ENCODE peak calls at places on chromosomes 5 and 9, in ten cellular contexts. One of them, this sample, is unnamed.

GRCh38 chr9:93899609-93900435 is 55.3 kb downstream of the BARX1 start:
- DNase-seq in AG04450: no peak
- DNase-seq in fibroblast of lung: no peak
- DNase-seq in activated T-cell treated with anti-CD3 and anti-CD28 coated beads for 1 hour: no peak
- DNase-seq in stimulated activated CD4-positive, alpha-beta T cell treated with anti-CD3 and anti-CD28 coated beads, Interleukin-4, amount 100 ng/mL, for 4 hours: no peak
- DNase-seq in neuronal stem cell: no peak
- DNase-seq in ovary: no peak
- DNase-seq in AG08396: no peak
- DNase-seq in spleen: peak
- DNase-seq in HS-27A: no peak
- DNase-seq in this sample: peak

GRCh38 chr5:139495644-139496435 is 13.3 kb upstream of the STING1 start:
- DNase-seq in AG04450: no peak
- DNase-seq in fibroblast of lung: peak
- DNase-seq in activated T-cell treated with anti-CD3 and anti-CD28 coated beads for 1 hour: no peak
- DNase-seq in stimulated activated CD4-positive, alpha-beta T cell treated with anti-CD3 and anti-CD28 coated beads, Interleukin-4, amount 100 ng/mL, for 4 hours: no peak
- DNase-seq in neuronal stem cell: no peak
- DNase-seq in ovary: no peak
- DNase-seq in AG08396: no peak
- DNase-seq in spleen: no peak
- DNase-seq in HS-27A: no peak
- DNase-seq in this sample: no peak

GRCh38 chr5:133331866-133332731 is 280.2 kb downstream of the FSTL4 start:
- DNase-seq in AG04450: no peak
- DNase-seq in fibroblast of lung: no peak
- DNase-seq in activated T-cell treated with anti-CD3 and anti-CD28 coated beads for 1 hour: no peak
- DNase-seq in stimulated activated CD4-positive, alpha-beta T cell treated with anti-CD3 and anti-CD28 coated beads, Interleukin-4, amount 100 ng/mL, for 4 hours: no peak
- DNase-seq in neuronal stem cell: no peak
- DNase-seq in ovary: no peak
- DNase-seq in AG08396: no peak
- DNase-seq in spleen: peak
- DNase-seq in HS-27A: no peak
- DNase-seq in this sample: no peak

GRCh38 chr5:90657788-90658187 is 99.2 kb downstream of the ADGRV1 start:
- DNase-seq in AG04450: no peak
- DNase-seq in fibroblast of lung: no peak
- DNase-seq in activated T-cell treated with anti-CD3 and anti-CD28 coated beads for 1 hour: no peak
- DNase-seq in stimulated activated CD4-positive, alpha-beta T cell treated with anti-CD3 and anti-CD28 coated beads, Interleukin-4, amount 100 ng/mL, for 4 hours: no peak
- DNase-seq in neuronal stem cell: no peak
- DNase-seq in ovary: no peak
- DNase-seq in AG08396: no peak
- DNase-seq in spleen: no peak
- DNase-seq in HS-27A: no peak
- DNase-seq in this sample: no peak

GRCh38 chr5:175822225-175822624 is 49.2 kb upstream of the CPLX2 start:
- DNase-seq in AG04450: no peak
- DNase-seq in fibroblast of lung: no peak
- DNase-seq in activated T-cell treated with anti-CD3 and anti-CD28 coated beads for 1 hour: no peak
- DNase-seq in stimulated activated CD4-positive, alpha-beta T cell treated with anti-CD3 and anti-CD28 coated beads, Interleukin-4, amount 100 ng/mL, for 4 hours: no peak
- DNase-seq in neuronal stem cell: no peak
- DNase-seq in ovary: no peak
- DNase-seq in AG08396: no peak
- DNase-seq in spleen: no peak
- DNase-seq in HS-27A: no peak
- DNase-seq in this sample: no peak

GRCh38 chr5:95773325-95774059 is 42.4 kb downstream of the RHOBTB3 start:
- DNase-seq in AG04450: no peak
- DNase-seq in fibroblast of lung: peak
- DNase-seq in activated T-cell treated with anti-CD3 and anti-CD28 coated beads for 1 hour: no peak
- DNase-seq in stimulated activated CD4-positive, alpha-beta T cell treated with anti-CD3 and anti-CD28 coated beads, Interleukin-4, amount 100 ng/mL, for 4 hours: no peak
- DNase-seq in neuronal stem cell: no peak
- DNase-seq in ovary: no peak
- DNase-seq in AG08396: no peak
- DNase-seq in spleen: no peak
- DNase-seq in HS-27A: no peak
- DNase-seq in this sample: no peak

GRCh38 chr9:4293293-4293931 is 6.5 kb downstream of the GLIS3 start:
- DNase-seq in AG04450: peak
- DNase-seq in fibroblast of lung: peak
- DNase-seq in activated T-cell treated with anti-CD3 and anti-CD28 coated beads for 1 hour: no peak
- DNase-seq in stimulated activated CD4-positive, alpha-beta T cell treated with anti-CD3 and anti-CD28 coated beads, Interleukin-4, amount 100 ng/mL, for 4 hours: no peak
- DNase-seq in neuronal stem cell: no peak
- DNase-seq in ovary: no peak
- DNase-seq in AG08396: peak
- DNase-seq in spleen: no peak
- DNase-seq in HS-27A: peak
- DNase-seq in this sample: peak

GRCh38 chr5:134003957-134004625 is 684 bp downstream of the VDAC1 start:
- DNase-seq in AG04450: no peak
- DNase-seq in fibroblast of lung: peak
- DNase-seq in activated T-cell treated with anti-CD3 and anti-CD28 coated beads for 1 hour: peak
- DNase-seq in stimulated activated CD4-positive, alpha-beta T cell treated with anti-CD3 and anti-CD28 coated beads, Interleukin-4, amount 100 ng/mL, for 4 hours: peak
- DNase-seq in neuronal stem cell: peak
- DNase-seq in ovary: peak
- DNase-seq in AG08396: peak
- DNase-seq in spleen: peak
- DNase-seq in HS-27A: no peak
- DNase-seq in this sample: peak

GRCh38 chr9:76516350-76516749 is 57.4 kb downstream of the GCNT1 start:
- DNase-seq in AG04450: no peak
- DNase-seq in fibroblast of lung: peak
- DNase-seq in activated T-cell treated with anti-CD3 and anti-CD28 coated beads for 1 hour: no peak
- DNase-seq in stimulated activated CD4-positive, alpha-beta T cell treated with anti-CD3 and anti-CD28 coated beads, Interleukin-4, amount 100 ng/mL, for 4 hours: no peak
- DNase-seq in neuronal stem cell: no peak
- DNase-seq in ovary: no peak
- DNase-seq in AG08396: no peak
- DNase-seq in spleen: no peak
- DNase-seq in HS-27A: no peak
- DNase-seq in this sample: no peak

GRCh38 chr9:127612993-127613954 is 1.2 kb downstream of the STXBP1 start:
- DNase-seq in AG04450: no peak
- DNase-seq in fibroblast of lung: peak
- DNase-seq in activated T-cell treated with anti-CD3 and anti-CD28 coated beads for 1 hour: peak
- DNase-seq in stimulated activated CD4-positive, alpha-beta T cell treated with anti-CD3 and anti-CD28 coated beads, Interleukin-4, amount 100 ng/mL, for 4 hours: peak
- DNase-seq in neuronal stem cell: no peak
- DNase-seq in ovary: peak
- DNase-seq in AG08396: peak
- DNase-seq in spleen: peak
- DNase-seq in HS-27A: no peak
- DNase-seq in this sample: peak

GRCh38 chr5:147310059-147310704 is 75.4 kb downstream of the STK32A start:
- DNase-seq in AG04450: no peak
- DNase-seq in fibroblast of lung: peak
- DNase-seq in activated T-cell treated with anti-CD3 and anti-CD28 coated beads for 1 hour: no peak
- DNase-seq in stimulated activated CD4-positive, alpha-beta T cell treated with anti-CD3 and anti-CD28 coated beads, Interleukin-4, amount 100 ng/mL, for 4 hours: no peak
- DNase-seq in neuronal stem cell: no peak
- DNase-seq in ovary: no peak
- DNase-seq in AG08396: peak
- DNase-seq in spleen: no peak
- DNase-seq in HS-27A: peak
- DNase-seq in this sample: no peak

GRCh38 chr9:136198605-136199083 is 6.3 kb downstream of the LHX3 start:
- DNase-seq in AG04450: no peak
- DNase-seq in fibroblast of lung: no peak
- DNase-seq in activated T-cell treated with anti-CD3 and anti-CD28 coated beads for 1 hour: no peak
- DNase-seq in stimulated activated CD4-positive, alpha-beta T cell treated with anti-CD3 and anti-CD28 coated beads, Interleukin-4, amount 100 ng/mL, for 4 hours: no peak
- DNase-seq in neuronal stem cell: no peak
- DNase-seq in ovary: no peak
- DNase-seq in AG08396: no peak
- DNase-seq in spleen: no peak
- DNase-seq in HS-27A: no peak
- DNase-seq in this sample: no peak

GRCh38 chr5:76790632-76791290 is 28.1 kb upstream of the F2RL1 start:
- DNase-seq in AG04450: peak
- DNase-seq in fibroblast of lung: peak
- DNase-seq in activated T-cell treated with anti-CD3 and anti-CD28 coated beads for 1 hour: no peak
- DNase-seq in stimulated activated CD4-positive, alpha-beta T cell treated with anti-CD3 and anti-CD28 coated beads, Interleukin-4, amount 100 ng/mL, for 4 hours: peak
- DNase-seq in neuronal stem cell: no peak
- DNase-seq in ovary: no peak
- DNase-seq in AG08396: peak
- DNase-seq in spleen: no peak
- DNase-seq in HS-27A: no peak
- DNase-seq in this sample: peak